ENCODE peak calls at places on chromosomes 5 and 9, in five cellular contexts. L is mesenchymal stem cell, W is neuronal stem cell, C is H1, J is H9. E is an unnamed sample.
A peak's percentile ranks its signal among the peaks of the same experiment; 100 is the strongest.

GRCh38 chr9:438961-439768 is 224.5 kb downstream of the DOCK8 start:
- DNase-seq in L (no peak), W (no peak), C (no peak), J (no peak), E (peak; percentile 30)

GRCh38 chr5:56099346-56099745 is 104.6 kb upstream of the IL6ST start:
- DNase-seq in L (peak; percentile 35), W (no peak), C (no peak), J (no peak), E (no peak)

GRCh38 chr5:136811551-136811950 is 446.2 kb upstream of the TRPC7 start:
- DNase-seq in L (peak; percentile 84), W (no peak), C (no peak), J (no peak), E (no peak)

GRCh38 chr5:156913719-156914370 is 49.2 kb downstream of the TIMD4 start:
- DNase-seq in L (no peak), W (no peak), C (peak; percentile 70), J (peak; percentile 91), E (no peak)

GRCh38 chr5:180555168-180555921 is 36.0 kb downstream of the SCGB3A1 start:
- DNase-seq in L (peak; percentile 12), W (no peak), C (no peak), J (no peak), E (peak; percentile 40)

GRCh38 chr5:139574641-139575312 is 13.6 kb downstream of the UBE2D2 start:
- DNase-seq in L (peak; percentile 62), W (no peak), C (no peak), J (no peak), E (peak; percentile 59)

GRCh38 chr5:106730912-106731311 is 939.8 kb downstream of the EFNA5 start:
- DNase-seq in L (no peak), W (no peak), C (no peak), J (no peak), E (no peak)

GRCh38 chr5:68754536-68754935 is 339.3 kb upstream of the SLC30A5 start:
- DNase-seq in L (no peak), W (no peak), C (no peak), J (no peak), E (no peak)

GRCh38 chr9:83649080-83649479 is 26.1 kb downstream of the IDNK start:
- DNase-seq in L (peak; percentile 43), W (peak; percentile 41), C (peak; percentile 89), J (peak; percentile 82), E (peak; percentile 84)

GRCh38 chr5:164012376-164012775 is 507.0 kb downstream of the MAT2B start:
- DNase-seq in L (peak; percentile 17), W (no peak), C (no peak), J (no peak), E (no peak)
- H2BK120ac ChIP-seq in L (no peak overlapping the region), W (no peak overlapping the region), C (no peak overlapping the region), J (no peak overlapping the region), E (no peak overlapping the region)

GRCh38 chr5:14640765-14641164 is 23.8 kb upstream of the OTULIN start:
- DNase-seq in L (no peak), W (no peak), C (peak; percentile 63), J (peak; percentile 74), E (no peak)
- H2BK12ac ChIP-seq in L (no peak overlapping the region), W (no peak overlapping the region), C (no peak overlapping the region), J (no peak overlapping the region), E (no peak overlapping the region)

DNA sequence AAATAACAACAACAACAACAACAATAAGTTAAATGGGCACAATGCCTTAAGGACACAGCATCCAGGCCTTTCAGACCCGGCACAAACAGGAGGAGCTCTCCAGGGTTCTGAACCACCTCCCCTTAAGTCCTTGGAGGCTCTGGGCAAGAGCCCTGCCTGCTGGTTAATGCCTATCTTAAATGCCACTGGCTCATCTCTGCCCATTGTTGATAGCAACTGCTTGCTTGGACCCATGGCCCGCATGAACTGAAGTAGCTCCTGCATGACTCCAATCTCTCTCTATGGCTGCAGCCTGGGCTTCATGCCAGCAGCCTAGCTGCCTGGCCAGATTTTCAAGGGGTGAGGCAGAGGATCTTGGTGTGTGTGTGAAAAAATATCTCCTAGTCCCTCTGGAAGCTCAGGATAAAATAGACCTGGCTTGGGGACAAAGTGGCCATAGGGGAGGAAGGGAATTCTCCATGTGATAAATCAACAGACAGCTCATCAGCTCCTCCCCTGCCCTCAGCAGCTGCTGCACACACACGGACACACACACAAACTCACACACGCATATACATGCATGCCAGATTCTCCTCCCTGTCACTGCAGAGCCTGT is 27.4 kb downstream of the FAM219A start:
- DNase-seq in L (peak; percentile 70), W (peak; percentile 72), C (peak; percentile 69), J (peak; percentile 69), E (peak; percentile 74)
- H3K9ac ChIP-seq in L (no peak overlapping the region), W (no peak overlapping the region), C (no peak overlapping the region), J (no peak overlapping the region), E (no peak overlapping the region)

DNA sequence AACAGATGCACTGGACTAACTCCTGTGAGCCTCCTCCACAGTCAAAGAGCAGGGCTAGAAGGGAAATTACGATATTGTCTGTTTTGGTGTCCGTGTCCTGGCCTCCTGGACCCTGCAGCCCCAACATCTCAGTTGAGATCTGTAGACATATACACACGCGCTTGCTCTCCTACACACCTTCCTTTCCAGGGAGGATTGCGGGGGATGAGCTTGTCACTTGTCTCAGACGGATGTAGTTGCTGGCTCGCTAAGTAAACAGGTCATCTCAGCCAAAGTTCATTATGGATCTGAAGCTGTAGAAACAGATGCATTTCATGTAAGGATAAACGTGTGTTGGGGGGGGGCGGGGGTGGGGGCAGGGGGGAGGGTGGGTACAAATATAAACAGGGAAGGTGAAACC is 549.3 kb downstream of the CCDC171 start:
- DNase-seq in L (no peak), W (no peak), C (no peak), J (no peak), E (no peak)
- H2BK120ac ChIP-seq in L (no peak overlapping the region), W (no peak overlapping the region), C (no peak overlapping the region), J (no peak overlapping the region), E (no peak overlapping the region)